ENCODE peak calls at places on chromosome 16, in eight cellular contexts. D is NCI-H1092 treated with DMSO at 0.1 percent for 48 hours; T is dorsolateral prefrontal cortex; W is vagina; I is stimulated activated CD8-positive, alpha-beta memory T cell treated with anti-CD3 and anti-CD28 coated beads, Interleukin-2, amount 100 ng/mL, for 1 hour; Y is GM03348; H is B cell; G is HS-5. M is an unnamed sample.

GRCh38 chr16:80682435-80683070 is 121.8 kb downstream of the CDYL2 start:
- DNase-seq in Y (peak; percentile 71), D (no peak), I (no peak), G (peak; percentile 52), T (peak; percentile 60), W (no peak), H (no peak), M (no peak)

GRCh38 chr16:22948603-22949368 is 134.8 kb downstream of the HS3ST2 start:
- DNase-seq in D (peak; percentile 41), I (no peak), H (peak; percentile 66), W (no peak), Y (peak; percentile 70), G (peak; percentile 22), T (no peak), M (peak; percentile 28)

GRCh38 chr16:18068477-18068876 is 268.1 kb downstream of the NPIPA8 start:
- DNase-seq in G (no peak), D (no peak), I (no peak), Y (no peak), W (no peak), H (no peak), T (no peak), M (no peak)

GRCh38 chr16:87724490-87725291 is 41.1 kb downstream of the KLHDC4 start:
- DNase-seq in G (no peak), H (no peak), W (no peak), I (peak; percentile 31), D (peak; percentile 28), T (no peak), Y (no peak), M (no peak)

GRCh38 chr16:56653218-56653617 is 1.5 kb downstream of the MT1B start:
- DNase-seq in Y (no peak), H (no peak), T (no peak), W (no peak), D (no peak), G (no peak), I (no peak), M (no peak)

GRCh38 chr16:19085679-19086200 is 18.3 kb downstream of the COQ7 start:
- DNase-seq in W (no peak), G (no peak), T (no peak), H (no peak), D (no peak), Y (peak; percentile 8), I (no peak), M (no peak)

GRCh38 chr16:72848759-72849664 is 198.9 kb downstream of the ZFHX3 start:
- DNase-seq in D (peak; percentile 83), G (no peak), T (no peak), W (no peak), H (no peak), Y (peak; percentile 85), I (no peak), M (no peak)

GRCh38 chr16:90077757-90078593 is 844 bp upstream of the PRDM7 start:
- DNase-seq in G (no peak), T (no peak), H (peak; percentile 47), D (peak; percentile 72), I (no peak), Y (peak; percentile 27), W (no peak), M (peak; percentile 21)

GRCh38 chr16:12985516-12985915 is 84.1 kb downstream of the SHISA9 start:
- DNase-seq in G (no peak), I (no peak), Y (no peak), W (no peak), D (no peak), T (no peak), H (no peak), M (no peak)

GRCh38 chr16:74724820-74725549 is 24.3 kb upstream of the MLKL start:
- DNase-seq in I (no peak), Y (peak; percentile 62), W (no peak), D (no peak), T (peak; percentile 98), G (no peak), H (no peak), M (no peak)

GRCh38 chr16:305916-306315 is 23.0 kb downstream of the PDIA2 start:
- DNase-seq in T (no peak), Y (no peak), I (no peak), W (no peak), G (no peak), D (no peak), H (no peak), M (no peak)

GRCh38 chr16:2450535-2450934 is 9.4 kb upstream of the TEDC2 start:
- DNase-seq in W (no peak), H (no peak), Y (no peak), D (no peak), I (no peak), G (no peak), T (peak; percentile 75), M (no peak)

GRCh38 chr16:1345087-1345486 is 6.6 kb downstream of the TSR3 start:
- DNase-seq in Y (no peak), D (no peak), I (no peak), G (no peak), T (no peak), W (no peak), H (no peak), M (no peak)

GRCh38 chr16:50942143-50942542 is 200.3 kb downstream of the CYLD start:
- DNase-seq in D (no peak), T (no peak), W (no peak), Y (no peak), H (no peak), I (no peak), G (no peak), M (no peak)

GRCh38 chr16:87822571-87822970 is 46.7 kb downstream of the SLC7A5 start:
- DNase-seq in Y (no peak), H (no peak), T (no peak), G (no peak), W (no peak), D (no peak), I (no peak), M (no peak)

GRCh38 chr16:50449800-50450199 is 81.0 kb upstream of the BRD7 start:
- DNase-seq in G (no peak), H (no peak), W (no peak), I (no peak), T (no peak), Y (no peak), D (no peak), M (no peak)

GRCh38 chr16:87956169-87956770 is 5.0 kb downstream of the BANP start:
- DNase-seq in T (no peak), W (no peak), G (no peak), Y (peak; percentile 18), H (peak; percentile 82), D (no peak), I (no peak), M (peak; percentile 76)

GRCh38 chr16:14566599-14566998 is 63.5 kb downstream of the PARN start:
- DNase-seq in T (no peak), I (no peak), W (no peak), D (no peak), G (no peak), H (no peak), Y (no peak), M (no peak)

GRCh38 chr16:67395458-67396158 is 2.3 kb upstream of the TPPP3 start:
- DNase-seq in T (no peak), G (no peak), Y (no peak), H (no peak), W (no peak), D (peak; percentile 94), I (no peak), M (no peak)

GRCh38 chr16:46859719-46860152 is 24.4 kb upstream of the GPT2 start:
- DNase-seq in T (no peak), H (no peak), D (no peak), I (no peak), W (no peak), G (peak; percentile 71), Y (peak; percentile 87), M (no peak)

GRCh38 chr16:89923640-89924297 is 627 bp downstream of the TUBB3 start:
- DNase-seq in D (peak; percentile 43), Y (no peak), I (no peak), T (no peak), W (no peak), H (no peak), G (no peak), M (no peak)